ENCODE peak calls at places on chromosomes 6 and 20, in four cellular contexts. One of them, this sample, is unnamed.

GRCh38 chr6:111564482-111564945 is 41.2 kb downstream of the TRAF3IP2 start:
- DNase-seq in K562: no peak
- DNase-seq in tibial nerve: no peak
- DNase-seq in WTC11: no peak
- DNase-seq in this sample: peak; percentile 71

GRCh38 chr20:12113468-12114371 is 196.0 kb downstream of the BTBD3 start:
- DNase-seq in tibial nerve: peak; percentile 13
- DNase-seq in WTC11: no peak
- DNase-seq in K562: no peak
- DNase-seq in this sample: no peak

GRCh38 chr6:80163754-80164187 is 57.3 kb downstream of the BCKDHB start:
- DNase-seq in K562: no peak
- DNase-seq in tibial nerve: no peak
- DNase-seq in WTC11: no peak
- DNase-seq in this sample: no peak

GRCh38 chr6:105388392-105388791 is 14.5 kb downstream of the PREP start:
- DNase-seq in tibial nerve: no peak
- DNase-seq in WTC11: no peak
- DNase-seq in K562: no peak
- DNase-seq in this sample: no peak

GRCh38 chr6:68691120-68691519 is 56.0 kb downstream of the ADGRB3 start:
- DNase-seq in K562: no peak
- DNase-seq in tibial nerve: no peak
- DNase-seq in WTC11: no peak
- DNase-seq in this sample: no peak

GRCh38 chr20:7301807-7302206 is 534.3 kb downstream of the BMP2 start:
- DNase-seq in tibial nerve: no peak
- DNase-seq in K562: no peak
- DNase-seq in WTC11: no peak
- DNase-seq in this sample: no peak

GRCh38 chr6:227812-228338 is 64.4 kb upstream of the DUSP22 start:
- DNase-seq in tibial nerve: no peak
- DNase-seq in WTC11: no peak
- DNase-seq in K562: no peak
- DNase-seq in this sample: no peak

GRCh38 chr6:87139236-87139635 is 16.1 kb upstream of the ZNF292 start:
- DNase-seq in K562: peak; percentile 12
- DNase-seq in WTC11: no peak
- DNase-seq in tibial nerve: peak; percentile 25
- DNase-seq in this sample: no peak

GRCh38 chr6:63456734-63457133 is 115.5 kb upstream of the LOC128125822 start:
- DNase-seq in K562: no peak
- DNase-seq in WTC11: no peak
- DNase-seq in tibial nerve: no peak
- DNase-seq in this sample: no peak

GRCh38 chr6:144346719-144347446 is 61.7 kb downstream of the UTRN start:
- DNase-seq in tibial nerve: no peak
- DNase-seq in WTC11: no peak
- DNase-seq in K562: no peak
- DNase-seq in this sample: no peak

GRCh38 chr6:46583711-46584110 is 68.9 kb downstream of the CYP39A1 start:
- DNase-seq in K562: no peak
- DNase-seq in tibial nerve: no peak
- DNase-seq in WTC11: no peak
- DNase-seq in this sample: no peak

GRCh38 chr6:55034752-55035151 is 139.6 kb upstream of the HCRTR2 start:
- DNase-seq in K562: no peak
- DNase-seq in tibial nerve: no peak
- DNase-seq in WTC11: no peak
- DNase-seq in this sample: no peak

GRCh38 chr20:50115041-50115512 is 2.1 kb upstream of the UBE2V1 start:
- DNase-seq in K562: no peak
- DNase-seq in WTC11: no peak
- DNase-seq in tibial nerve: no peak
- DNase-seq in this sample: no peak

GRCh38 chr20:50113420-50114224 is 672 bp upstream of the UBE2V1 start:
- DNase-seq in WTC11: no peak
- DNase-seq in tibial nerve: no peak
- DNase-seq in K562: no peak
- DNase-seq in this sample: no peak

GRCh38 chr20:50115591-50116367 is 2.8 kb upstream of the UBE2V1 start:
- DNase-seq in tibial nerve: peak; percentile 99
- DNase-seq in K562: peak; percentile 85
- DNase-seq in WTC11: peak; percentile 91
- DNase-seq in this sample: peak; percentile 94

GRCh38 chr20:50118203-50118602 is 5.3 kb upstream of the UBE2V1 start:
- DNase-seq in WTC11: no peak
- DNase-seq in K562: no peak
- DNase-seq in tibial nerve: no peak
- DNase-seq in this sample: no peak

GRCh38 chr20:50116368-50116999 is 3.5 kb upstream of the UBE2V1 start:
- DNase-seq in WTC11: no peak
- DNase-seq in K562: no peak
- DNase-seq in tibial nerve: no peak
- DNase-seq in this sample: no peak
- TF ChIP-seq CTCF in WTC11: no peak
- TF ChIP-seq CTCF in K562: no peak
- TF ChIP-seq CTCF in tibial nerve: no peak
- TF ChIP-seq CTCF in this sample: no peak

DNA sequence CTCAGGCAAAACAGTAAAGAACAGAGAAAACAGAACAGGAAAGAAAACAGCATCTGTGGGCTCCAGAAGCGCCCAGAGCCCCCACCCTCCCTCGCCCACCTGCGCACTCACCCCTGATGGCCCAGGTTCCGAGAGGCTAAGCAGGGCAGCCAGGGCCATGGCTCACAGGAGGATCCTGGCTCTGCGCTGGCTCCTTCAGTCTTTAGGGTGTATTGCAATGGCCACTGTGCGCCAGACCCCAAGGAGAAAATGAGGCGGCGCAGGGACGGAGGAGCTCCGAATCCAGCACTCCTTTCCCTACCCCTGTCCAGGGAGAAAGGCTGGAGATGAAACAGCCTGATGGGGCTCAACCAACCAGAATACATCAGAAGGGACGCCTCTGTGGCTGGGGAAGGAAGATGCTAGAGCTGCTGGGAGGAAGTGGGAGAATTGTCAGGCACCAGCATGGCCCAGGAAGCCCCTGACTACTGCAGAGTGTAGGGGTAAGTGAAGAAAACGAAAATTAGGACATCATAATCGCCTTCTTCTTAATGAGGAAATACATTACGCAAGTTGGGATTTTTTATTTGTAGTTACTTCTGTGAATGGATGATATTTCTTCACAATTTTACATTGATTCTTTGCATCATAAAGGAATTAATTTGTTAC is 49.0 kb downstream of the COL11A2 start:
- DNase-seq in WTC11: peak; percentile 50
- DNase-seq in K562: peak; percentile 6
- DNase-seq in tibial nerve: no peak
- DNase-seq in this sample: no peak
- TF ChIP-seq CTCF in WTC11: no peak
- TF ChIP-seq CTCF in K562: no peak
- TF ChIP-seq CTCF in tibial nerve: no peak
- TF ChIP-seq CTCF in this sample: no peak

GRCh38 chr20:56628873-56629463 is at the start of gene TFAP2C:
- DNase-seq in tibial nerve: peak; percentile 19
- DNase-seq in WTC11: peak; percentile 75
- DNase-seq in K562: peak; percentile 89
- DNase-seq in this sample: no peak

GRCh38 chr20:56629464-56630085 is 469 bp downstream of the TFAP2C start:
- DNase-seq in WTC11: no peak
- DNase-seq in tibial nerve: no peak
- DNase-seq in K562: no peak
- DNase-seq in this sample: no peak

GRCh38 chr20:56630506-56631317 is 1.6 kb downstream of the TFAP2C start:
- DNase-seq in WTC11: peak; percentile 48
- DNase-seq in K562: no peak
- DNase-seq in tibial nerve: no peak
- DNase-seq in this sample: no peak

GRCh38 chr20:56631318-56631989 is 2.3 kb downstream of the TFAP2C start:
- DNase-seq in tibial nerve: no peak
- DNase-seq in WTC11: peak; percentile 29
- DNase-seq in K562: no peak
- DNase-seq in this sample: no peak

GRCh38 chr20:56630086-56630493 is 984 bp downstream of the TFAP2C start:
- DNase-seq in K562: peak; percentile 26
- DNase-seq in WTC11: peak; percentile 85
- DNase-seq in tibial nerve: no peak
- DNase-seq in this sample: no peak
- TF ChIP-seq CTCF in K562: peak; percentile 23
- TF ChIP-seq CTCF in WTC11: peak; percentile 81
- TF ChIP-seq CTCF in tibial nerve: peak; percentile 36
- TF ChIP-seq CTCF in this sample: no peak

GRCh38 chr20:50456452-50457324 is 53.5 kb upstream of the PTPN1 start:
- DNase-seq in K562: no peak
- DNase-seq in WTC11: no peak
- DNase-seq in tibial nerve: no peak
- DNase-seq in this sample: no peak
- TF ChIP-seq CTCF in K562: peak; percentile 4
- TF ChIP-seq CTCF in WTC11: no peak
- TF ChIP-seq CTCF in tibial nerve: no peak
- TF ChIP-seq CTCF in this sample: no peak

DNA sequence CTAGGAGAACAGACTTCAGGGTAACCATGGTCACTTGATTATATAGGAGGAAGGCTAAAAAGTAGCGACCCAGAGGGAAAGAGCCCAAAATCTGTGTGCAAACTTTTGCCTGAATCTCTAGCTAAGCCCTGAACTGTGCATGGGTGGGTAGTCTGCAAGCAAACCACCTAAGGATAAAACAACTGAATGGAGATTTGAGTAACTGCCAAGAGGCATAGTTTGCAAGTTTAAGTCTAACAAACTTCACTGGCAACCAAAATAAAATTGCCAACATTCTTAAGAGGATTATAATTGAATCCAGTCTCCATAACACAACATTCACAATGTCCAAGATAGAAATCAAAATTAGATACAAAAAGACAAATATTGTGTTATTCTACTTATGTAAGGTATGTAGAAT is 192.0 kb upstream of the PLN start:
- DNase-seq in WTC11: no peak
- DNase-seq in tibial nerve: no peak
- DNase-seq in K562: no peak
- DNase-seq in this sample: no peak
- TF ChIP-seq CTCF in WTC11: no peak
- TF ChIP-seq CTCF in tibial nerve: no peak
- TF ChIP-seq CTCF in K562: no peak
- TF ChIP-seq CTCF in this sample: no peak

GRCh38 chr6:169701218-169701952 is 444 bp downstream of the WDR27 start:
- DNase-seq in WTC11: no peak
- DNase-seq in tibial nerve: no peak
- DNase-seq in K562: peak; percentile 29
- DNase-seq in this sample: no peak
- TF ChIP-seq CTCF in WTC11: no peak
- TF ChIP-seq CTCF in tibial nerve: no peak
- TF ChIP-seq CTCF in K562: no peak
- TF ChIP-seq CTCF in this sample: no peak

GRCh38 chr6:12369781-12370262 is 79.7 kb downstream of the EDN1 start:
- DNase-seq in tibial nerve: no peak
- DNase-seq in WTC11: no peak
- DNase-seq in K562: no peak
- DNase-seq in this sample: no peak
- TF ChIP-seq CTCF in tibial nerve: no peak
- TF ChIP-seq CTCF in WTC11: no peak
- TF ChIP-seq CTCF in K562: no peak
- TF ChIP-seq CTCF in this sample: no peak

GRCh38 chr20:53445276-53445675 is 148.4 kb downstream of the ZNF217 start:
- DNase-seq in K562: no peak
- DNase-seq in WTC11: no peak
- DNase-seq in tibial nerve: no peak
- DNase-seq in this sample: no peak
- TF ChIP-seq CTCF in K562: no peak
- TF ChIP-seq CTCF in WTC11: no peak
- TF ChIP-seq CTCF in tibial nerve: no peak
- TF ChIP-seq CTCF in this sample: no peak